ENCODE peak calls at places on chromosomes 3 and 15, in eight cellular contexts. H is neural progenitor cell, V is OCI-LY7, L is hepatocyte, W is MM.1S, N is GM23338, U is HCT116, S is PC-3. Z is an unnamed sample.
A peak's percentile ranks its signal among the peaks of the same experiment; 100 is the strongest.

GRCh38 chr3:32937331-32937730 is 14.1 kb upstream of the CCR4 start:
- DNase-seq in H (no peak), V (no peak), L (no peak), W (no peak), N (no peak), U (no peak), S (peak; percentile 24), Z (no peak)

GRCh38 chr3:161851941-161852566 is 355.4 kb downstream of the OTOL1 start:
- DNase-seq in H (peak; percentile 33), V (peak; percentile 32), L (peak; percentile 49), W (peak; percentile 78), N (peak; percentile 72), U (peak; percentile 46), S (peak; percentile 87), Z (peak; percentile 60)

GRCh38 chr3:56702487-56703315 is 19.6 kb upstream of the TASOR start:
- DNase-seq in H (peak; percentile 78), V (peak; percentile 82), L (peak; percentile 86), W (peak; percentile 68), N (peak; percentile 82), U (peak; percentile 61), S (peak; percentile 84), Z (peak; percentile 82)

GRCh38 chr3:61637088-61638051 is 76.0 kb downstream of the PTPRG start:
- DNase-seq in H (no peak), V (peak; percentile 83), L (peak; percentile 17), W (peak; percentile 98), N (no peak), U (no peak), S (no peak), Z (peak; percentile 23)

GRCh38 chr3:196414469-196414868 is 17.8 kb downstream of the UBXN7 start:
- DNase-seq in H (no peak), V (no peak), L (no peak), W (no peak), N (no peak), U (no peak), S (peak; percentile 18), Z (peak; percentile 46)

GRCh38 chr3:46693897-46694235 is 387 bp upstream of the ALS2CL start:
- DNase-seq in H (no peak), V (no peak), L (peak; percentile 55), W (no peak), N (peak; percentile 36), U (no peak), S (no peak), Z (peak; percentile 79)

GRCh38 chr15:21262851-21263400 is 177.4 kb downstream of the POTEB3 start:
- DNase-seq in H (no peak), V (no peak), L (peak; percentile 3), W (peak; percentile 4), N (no peak), U (no peak), S (peak; percentile 1), Z (no peak)

GRCh38 chr3:129597792-129598381 is 8.6 kb downstream of the PLXND1 start:
- DNase-seq in H (peak; percentile 53), V (no peak), L (no peak), W (no peak), N (peak; percentile 70), U (no peak), S (no peak), Z (peak; percentile 68)

GRCh38 chr3:138448631-138449030 is 14.2 kb downstream of the ESYT3 start:
- DNase-seq in H (no peak), V (no peak), L (no peak), W (no peak), N (no peak), U (no peak), S (no peak), Z (peak; percentile 48)

GRCh38 chr3:74301058-74301457 is 313.4 kb downstream of the CNTN3 start:
- DNase-seq in H (no peak), V (no peak), L (no peak), W (no peak), N (no peak), U (no peak), S (no peak), Z (no peak)

GRCh38 chr3:147305533-147306241 is 100.7 kb downstream of the ZIC4 start:
- DNase-seq in H (no peak), V (no peak), L (no peak), W (no peak), N (no peak), U (no peak), S (no peak), Z (peak; percentile 76)
- H3K4me2 ChIP-seq in H (no peak overlapping the region), V (no peak overlapping the region), L (no peak overlapping the region), W (no peak overlapping the region), N (no peak overlapping the region), U (no peak overlapping the region), S (no peak overlapping the region), Z (peak overlapping the region; percentile 43)

GRCh38 chr3:159620873-159621272 is 367.8 kb upstream of the IL12A start:
- DNase-seq in H (no peak), V (no peak), L (no peak), W (no peak), N (no peak), U (peak; percentile 35), S (peak; percentile 93), Z (peak; percentile 87)
- TF ChIP-seq EZH2phosphoT487 in H (no peak), V (no peak), L (no peak), W (no peak), N (no peak), U (no peak), S (no peak), Z (no peak)

DNA sequence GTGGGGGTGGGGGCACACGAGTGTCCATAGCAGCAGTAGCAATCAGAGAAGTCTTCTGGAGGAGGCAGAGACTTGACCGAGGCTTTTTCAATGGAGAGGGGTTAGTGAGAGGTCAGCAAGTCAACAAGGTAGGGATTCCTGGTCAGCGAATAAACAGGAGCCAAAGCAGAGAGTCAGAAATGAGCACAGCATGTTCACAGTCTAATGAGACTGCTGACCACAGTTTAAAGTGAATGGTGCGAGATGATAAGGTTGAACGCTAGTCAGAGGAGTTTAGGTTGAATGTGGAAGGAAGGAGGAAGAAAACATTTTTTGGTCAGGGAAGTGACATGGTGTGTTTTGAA is 4.3 kb upstream of the CACNA1D start:
- DNase-seq in H (no peak), V (no peak), L (no peak), W (no peak), N (no peak), U (no peak), S (no peak), Z (no peak)
- H3K4me2 ChIP-seq in H (no peak overlapping the region), V (no peak overlapping the region), L (peak overlapping the region; percentile 18), W (no peak overlapping the region), N (no peak overlapping the region), U (no peak overlapping the region), S (no peak overlapping the region), Z (no peak overlapping the region)

GRCh38 chr3:8239718-8240698 is 261.6 kb upstream of the LMCD1 start:
- DNase-seq in H (peak; percentile 70), V (peak; percentile 56), L (peak; percentile 74), W (peak; percentile 21), N (peak; percentile 74), U (peak; percentile 48), S (peak; percentile 66), Z (peak; percentile 68)
- TF ChIP-seq EZH2phosphoT487 in H (no peak), V (no peak), L (no peak), W (no peak), N (no peak), U (no peak), S (no peak), Z (no peak)

DNA sequence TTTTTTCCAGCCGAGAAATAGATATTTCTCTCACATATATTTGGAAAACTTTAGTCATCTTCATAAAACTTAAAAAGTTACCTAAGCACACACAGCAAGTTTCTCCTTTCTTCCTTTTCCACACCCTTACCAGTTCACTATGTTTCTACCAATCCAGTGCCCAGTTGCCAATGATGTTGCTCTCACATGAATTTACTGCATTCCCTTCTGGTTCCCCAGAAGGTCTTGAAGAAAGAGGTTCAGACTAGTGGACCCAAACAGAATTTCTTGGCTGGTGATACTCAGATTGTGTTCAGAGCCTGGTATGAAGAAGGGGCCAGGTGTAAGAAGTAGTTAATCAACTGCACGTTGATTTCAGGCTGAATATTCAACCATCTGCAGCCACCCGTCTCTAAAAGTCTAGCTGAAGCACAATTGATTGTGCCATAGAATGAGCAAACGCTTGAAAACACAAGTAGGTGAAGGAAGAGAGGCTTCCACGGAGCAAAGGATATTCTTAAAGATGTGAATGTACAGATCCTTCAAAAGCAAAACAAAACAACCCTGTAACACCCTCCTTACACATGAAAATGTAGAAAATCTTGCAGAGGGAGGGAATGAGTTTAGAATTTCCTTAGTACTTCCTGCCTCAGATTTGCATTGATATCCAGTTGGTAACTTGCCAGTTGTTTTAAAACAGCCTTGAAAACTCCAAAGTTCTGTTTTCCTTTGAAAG is 4.6 kb downstream of the RBMS3 start:
- DNase-seq in H (no peak), V (no peak), L (no peak), W (no peak), N (no peak), U (no peak), S (peak; percentile 31), Z (peak; percentile 55)
- H3K4me2 ChIP-seq in H (peak overlapping the region; percentile 33), V (peak overlapping the region; percentile 69), L (peak overlapping the region; percentile 76), W (no peak overlapping the region), N (peak overlapping the region; percentile 24), U (no peak overlapping the region), S (peak overlapping the region; percentile 53), Z (peak overlapping the region; percentile 95)

GRCh38 chr15:55267401-55268053 is 22.1 kb downstream of the RAB27A start:
- DNase-seq in H (no peak), V (no peak), L (peak; percentile 37), W (no peak), N (no peak), U (no peak), S (no peak), Z (no peak)
- TF ChIP-seq EZH2phosphoT487 in H (no peak), V (no peak), L (no peak), W (no peak), N (no peak), U (no peak), S (no peak), Z (no peak)

DNA sequence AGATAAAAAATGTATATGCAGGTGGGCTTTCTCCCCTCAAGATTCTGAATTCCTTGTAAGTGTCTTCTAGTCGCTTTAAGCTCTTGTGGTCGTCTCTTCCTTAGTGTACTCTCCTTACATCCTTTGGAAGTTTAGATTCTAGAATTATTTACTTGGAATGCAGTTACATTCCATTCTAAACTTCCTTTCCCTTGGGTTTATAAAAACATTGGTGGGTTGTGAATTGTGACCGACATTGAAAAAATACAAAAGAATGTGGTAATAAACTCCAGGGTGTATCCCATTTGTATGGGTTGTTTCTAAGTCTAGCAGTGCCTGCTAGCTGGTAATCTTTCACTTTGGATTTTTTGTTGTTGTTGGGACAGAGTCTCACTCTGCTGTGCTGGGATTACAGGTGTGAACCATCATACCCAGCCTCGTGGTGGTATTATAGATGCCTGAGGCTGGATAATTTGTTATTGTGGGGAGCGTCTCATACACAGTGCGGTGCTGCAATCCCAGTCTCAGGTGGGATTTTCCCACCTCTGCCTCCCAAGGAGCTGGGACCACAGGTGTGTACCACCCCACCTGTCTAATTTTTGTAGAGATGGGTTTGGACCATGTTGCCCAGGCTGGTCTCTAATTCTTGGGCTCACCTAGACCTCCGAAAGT is 9.1 kb downstream of the CHD2 start:
- DNase-seq in H (no peak), V (no peak), L (no peak), W (no peak), N (no peak), U (no peak), S (no peak), Z (peak; percentile 39)
- H3K4me2 ChIP-seq in H (no peak overlapping the region), V (no peak overlapping the region), L (peak overlapping the region; percentile 84), W (no peak overlapping the region), N (no peak overlapping the region), U (no peak overlapping the region), S (peak overlapping the region; percentile 99), Z (peak overlapping the region; percentile 100)

GRCh38 chr15:98650871-98651481 is 2.6 kb downstream of the IGF1R start:
- DNase-seq in H (peak; percentile 48), V (no peak), L (peak; percentile 43), W (no peak), N (no peak), U (no peak), S (peak; percentile 14), Z (peak; percentile 73)
- TF ChIP-seq EZH2phosphoT487 in H (no peak), V (no peak), L (no peak), W (no peak), N (no peak), U (no peak), S (no peak), Z (no peak)